ENCODE peak calls at places on chromosomes 5 and 9, in nine cellular contexts. L is body of pancreas, Z is thyroid gland, T is HepG2, F is tibial nerve, R is PC-3, P is A549, B is Peyer's patch, N is foreskin keratinocyte. V is an unnamed sample.

GRCh38 chr9:134054891-134055811 is 12.7 kb downstream of the BRD3 start:
- DNase-seq in L (peak; percentile 76), Z (no peak), T (no peak), F (no peak), R (no peak), P (no peak), B (peak; percentile 40), N (no peak), V (no peak)

GRCh38 chr5:14011089-14012004 is 66.9 kb upstream of the DNAH5 start:
- DNase-seq in L (peak; percentile 89), Z (peak; percentile 94), T (peak; percentile 78), F (peak; percentile 71), R (peak; percentile 95), P (peak; percentile 64), B (peak; percentile 84), N (peak; percentile 67), V (peak; percentile 71)

GRCh38 chr9:78097541-78097940 is 65.9 kb upstream of the GNAQ start:
- DNase-seq in L (no peak), Z (no peak), T (no peak), F (no peak), R (no peak), P (no peak), B (no peak), N (no peak), V (no peak)

GRCh38 chr9:114387678-114388431 is at the start of gene AKNA:
- DNase-seq in L (peak; percentile 31), Z (peak; percentile 78), T (no peak), F (peak; percentile 49), R (no peak), P (no peak), B (peak; percentile 95), N (no peak), V (peak; percentile 77)

GRCh38 chr5:108638021-108638420 is 109.7 kb upstream of the FER start:
- DNase-seq in L (no peak), Z (no peak), T (no peak), F (no peak), R (no peak), P (no peak), B (no peak), N (no peak), V (no peak)

GRCh38 chr5:45336464-45336863 is 359.7 kb downstream of the HCN1 start:
- DNase-seq in L (no peak), Z (no peak), T (no peak), F (no peak), R (no peak), P (no peak), B (no peak), N (no peak), V (no peak)

GRCh38 chr9:25025156-25025555 is 479.5 kb upstream of the IZUMO3 start:
- DNase-seq in L (no peak), Z (no peak), T (no peak), F (no peak), R (no peak), P (no peak), B (no peak), N (no peak), V (no peak)

GRCh38 chr9:123679330-123679987 is 250.5 kb downstream of the DENND1A start:
- DNase-seq in L (no peak), Z (peak; percentile 23), T (peak; percentile 88), F (no peak), R (no peak), P (no peak), B (peak; percentile 78), N (no peak), V (no peak)

GRCh38 chr9:86925686-86926085 is 21.6 kb downstream of the GAS1 start:
- DNase-seq in L (no peak), Z (no peak), T (no peak), F (no peak), R (no peak), P (no peak), B (no peak), N (no peak), V (no peak)

GRCh38 chr5:170278611-170279500 is 18.7 kb downstream of the LCP2 start:
- DNase-seq in L (no peak), Z (no peak), T (no peak), F (no peak), R (no peak), P (no peak), B (peak; percentile 92), N (no peak), V (no peak)

GRCh38 chr9:37269221-37269620 is 148.8 kb downstream of the ZCCHC7 start:
- DNase-seq in L (no peak), Z (no peak), T (no peak), F (no peak), R (no peak), P (no peak), B (no peak), N (no peak), V (no peak)

GRCh38 chr9:105957830-105958229 is 263.5 kb downstream of the TMEM38B start:
- DNase-seq in L (no peak), Z (no peak), T (no peak), F (no peak), R (peak; percentile 23), P (no peak), B (no peak), N (no peak), V (no peak)

GRCh38 chr9:128899566-128900322 is 17.8 kb downstream of the LRRC8A start:
- DNase-seq in L (no peak), Z (no peak), T (no peak), F (no peak), R (peak; percentile 41), P (no peak), B (no peak), N (no peak), V (no peak)

GRCh38 chr5:91280062-91280941 is 102.8 kb downstream of the ARRDC3 start:
- DNase-seq in L (peak; percentile 91), Z (peak; percentile 95), T (peak; percentile 74), F (peak; percentile 85), R (peak; percentile 97), P (peak; percentile 95), B (peak; percentile 94), N (peak; percentile 84), V (peak; percentile 95)

GRCh38 chr9:136544549-136545064 is 1.2 kb downstream of the NOTCH1 start:
- DNase-seq in L (peak; percentile 92), Z (peak; percentile 51), T (no peak), F (peak; percentile 63), R (peak; percentile 44), P (peak; percentile 43), B (peak; percentile 83), N (no peak), V (no peak)

GRCh38 chr5:87069974-87070608 is 197.6 kb upstream of the RASA1 start:
- DNase-seq in L (no peak), Z (peak; percentile 54), T (no peak), F (no peak), R (peak; percentile 84), P (no peak), B (peak; percentile 66), N (peak; percentile 16), V (no peak)

GRCh38 chr9:75087279-75087823 is 604 bp downstream of the NMRK1 start:
- DNase-seq in L (peak; percentile 61), Z (peak; percentile 72), T (peak; percentile 21), F (no peak), R (peak; percentile 31), P (peak; percentile 20), B (peak; percentile 78), N (no peak), V (peak; percentile 33)

GRCh38 chr5:37005252-37005651 is 128.7 kb downstream of the NIPBL start:
- DNase-seq in L (no peak), Z (no peak), T (no peak), F (no peak), R (peak; percentile 25), P (no peak), B (no peak), N (no peak), V (no peak)

GRCh38 chr5:155480731-155481131 is 467.2 kb downstream of the KIF4B start:
- DNase-seq in L (no peak), Z (no peak), T (no peak), F (no peak), R (no peak), P (no peak), B (no peak), N (no peak), V (no peak)

DNA sequence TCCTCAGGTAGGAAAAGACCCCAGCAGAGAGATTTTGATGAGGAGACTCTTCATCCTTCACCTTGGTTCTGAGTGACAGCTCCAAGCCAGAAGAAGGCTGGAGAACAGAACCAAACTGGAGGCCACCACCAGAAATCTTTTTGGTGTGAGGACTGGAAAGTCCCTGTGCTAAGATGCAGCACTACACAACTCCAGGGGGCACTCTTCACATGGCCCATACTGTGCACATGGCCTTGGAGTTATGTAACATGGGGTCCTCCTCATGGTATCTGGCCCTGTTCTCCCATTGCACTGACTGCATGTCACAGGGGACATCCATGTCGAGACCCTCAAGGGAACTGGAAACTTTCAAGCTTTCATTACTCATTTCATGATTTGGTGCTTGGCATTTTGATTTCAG is 17.3 kb upstream of the STX17 start:
- DNase-seq in L (no peak), Z (no peak), T (no peak), F (no peak), R (no peak), P (no peak), B (no peak), N (no peak), V (no peak)
- TF ChIP-seq CTCF in L (no peak), Z (no peak), T (no peak), F (no peak), R (no peak), P (no peak), B (no peak), N (peak; percentile 20), V (no peak)

DNA sequence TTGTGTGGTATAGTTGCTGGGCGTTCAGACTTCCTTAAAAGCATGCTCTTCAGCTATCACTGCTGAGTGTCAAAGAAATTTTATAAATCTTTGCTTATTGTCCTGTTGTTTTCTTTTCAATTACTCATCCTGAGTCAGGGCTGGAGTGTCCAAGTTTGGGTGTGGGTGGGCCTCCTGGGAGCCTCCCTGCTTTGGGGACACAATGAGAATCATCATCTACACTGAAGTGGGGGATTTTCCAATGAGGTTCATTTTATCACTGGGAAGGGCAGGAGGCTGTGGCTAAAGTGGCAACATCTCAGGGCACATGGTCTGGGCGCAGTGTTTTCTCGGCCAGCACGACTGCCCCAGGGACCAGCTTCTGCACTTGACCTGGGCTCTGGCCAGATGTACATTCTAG is 19.5 kb downstream of the GFPT2 start:
- DNase-seq in L (no peak), Z (no peak), T (no peak), F (no peak), R (peak; percentile 85), P (peak; percentile 85), B (no peak), N (no peak), V (no peak)
- H3K27ac ChIP-seq in L (no peak overlapping the region), Z (no peak overlapping the region), T (no peak overlapping the region), F (no peak overlapping the region), R (peak overlapping the region; percentile 91), P (peak overlapping the region; percentile 87), B (no peak overlapping the region), N (no peak overlapping the region), V (no peak overlapping the region)

GRCh38 chr5:93620487-93621339 is 37.7 kb downstream of the NR2F1 start:
- DNase-seq in L (peak; percentile 66), Z (peak; percentile 72), T (peak; percentile 50), F (peak; percentile 51), R (peak; percentile 80), P (peak; percentile 47), B (peak; percentile 83), N (peak; percentile 28), V (peak; percentile 54)
- TF ChIP-seq CTCF in L (no peak), Z (no peak), T (peak; percentile 56), F (no peak), R (peak; percentile 22), P (peak; percentile 30), B (no peak), N (peak; percentile 51), V (no peak)

DNA sequence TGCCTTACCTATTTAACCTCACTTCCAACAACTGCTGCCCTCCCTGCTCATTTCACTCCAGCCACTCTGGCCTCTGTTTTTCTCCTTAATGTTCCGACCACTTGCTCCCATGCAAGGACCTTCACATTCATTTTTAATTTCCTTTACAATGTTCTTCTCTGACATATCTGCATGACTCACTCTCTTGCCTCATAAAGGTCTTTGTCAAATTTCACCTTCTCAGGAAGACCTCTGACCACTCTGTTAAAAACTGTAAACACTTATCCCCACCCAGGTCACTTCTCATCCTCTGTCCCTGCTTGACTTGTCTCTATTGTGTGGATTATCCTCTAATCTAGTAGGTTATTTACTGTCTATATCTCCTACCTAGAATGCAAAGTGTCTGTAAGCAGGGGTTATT is 751.1 kb downstream of the BRINP1 start:
- DNase-seq in L (no peak), Z (no peak), T (no peak), F (no peak), R (no peak), P (no peak), B (no peak), N (no peak), V (no peak)
- H3K27ac ChIP-seq in L (no peak overlapping the region), Z (no peak overlapping the region), T (no peak overlapping the region), F (no peak overlapping the region), R (no peak overlapping the region), P (no peak overlapping the region), B (no peak overlapping the region), N (no peak overlapping the region), V (no peak overlapping the region)

V was measured in uterus.